ENCODE peak calls at places on chromosomes 1 and 21, in nine cellular contexts. One of them, this sample, is unnamed.

GRCh38 chr1:43272161-43272560 is 2.4 kb downstream of the TMEM125 start:
- DNase-seq in NCI-H1092 treated with DMSO at 0.1 percent for 48 hours: no peak
- DNase-seq in HS-5: no peak
- DNase-seq in prostate gland: no peak
- DNase-seq in pulmonary artery endothelial cell: no peak
- DNase-seq in NCI-H1694 treated with DMSO at 0.1 percent for 48 hours: no peak
- DNase-seq in CD4-positive, alpha-beta memory T cell: no peak
- DNase-seq in activated effector memory CD4-positive, alpha-beta T cell treated with anti-CD3 and anti-CD28 coated beads, Interleukin-2, amount 50 U/mL, for 16 hours: peak
- DNase-seq in NCI-H460: no peak
- DNase-seq in this sample: no peak

GRCh38 chr1:80218112-80218511 is 1211.6 kb upstream of the ADGRL4 start:
- DNase-seq in CD4-positive, alpha-beta memory T cell: no peak
- DNase-seq in NCI-H1694 treated with DMSO at 0.1 percent for 48 hours: peak
- DNase-seq in activated effector memory CD4-positive, alpha-beta T cell treated with anti-CD3 and anti-CD28 coated beads, Interleukin-2, amount 50 U/mL, for 16 hours: no peak
- DNase-seq in NCI-H460: peak
- DNase-seq in prostate gland: no peak
- DNase-seq in NCI-H1092 treated with DMSO at 0.1 percent for 48 hours: peak
- DNase-seq in pulmonary artery endothelial cell: peak
- DNase-seq in HS-5: peak
- DNase-seq in this sample: no peak

GRCh38 chr1:36134805-36135339 is 9.8 kb upstream of the COL8A2 start:
- DNase-seq in HS-5: no peak
- DNase-seq in NCI-H1694 treated with DMSO at 0.1 percent for 48 hours: no peak
- DNase-seq in prostate gland: no peak
- DNase-seq in pulmonary artery endothelial cell: no peak
- DNase-seq in CD4-positive, alpha-beta memory T cell: no peak
- DNase-seq in activated effector memory CD4-positive, alpha-beta T cell treated with anti-CD3 and anti-CD28 coated beads, Interleukin-2, amount 50 U/mL, for 16 hours: no peak
- DNase-seq in NCI-H460: no peak
- DNase-seq in NCI-H1092 treated with DMSO at 0.1 percent for 48 hours: peak
- DNase-seq in this sample: no peak

GRCh38 chr1:244011251-244011650 is 39.8 kb upstream of the ZBTB18 start:
- DNase-seq in pulmonary artery endothelial cell: peak
- DNase-seq in CD4-positive, alpha-beta memory T cell: no peak
- DNase-seq in NCI-H460: no peak
- DNase-seq in HS-5: no peak
- DNase-seq in activated effector memory CD4-positive, alpha-beta T cell treated with anti-CD3 and anti-CD28 coated beads, Interleukin-2, amount 50 U/mL, for 16 hours: no peak
- DNase-seq in NCI-H1092 treated with DMSO at 0.1 percent for 48 hours: no peak
- DNase-seq in NCI-H1694 treated with DMSO at 0.1 percent for 48 hours: peak
- DNase-seq in prostate gland: no peak
- DNase-seq in this sample: no peak

GRCh38 chr1:204712718-204713430 is 27.3 kb upstream of the LRRN2 start:
- DNase-seq in CD4-positive, alpha-beta memory T cell: no peak
- DNase-seq in NCI-H1092 treated with DMSO at 0.1 percent for 48 hours: no peak
- DNase-seq in HS-5: no peak
- DNase-seq in pulmonary artery endothelial cell: no peak
- DNase-seq in prostate gland: no peak
- DNase-seq in activated effector memory CD4-positive, alpha-beta T cell treated with anti-CD3 and anti-CD28 coated beads, Interleukin-2, amount 50 U/mL, for 16 hours: no peak
- DNase-seq in NCI-H460: no peak
- DNase-seq in NCI-H1694 treated with DMSO at 0.1 percent for 48 hours: peak
- DNase-seq in this sample: no peak

GRCh38 chr1:166874464-166874863 is 1.6 kb downstream of the TADA1 start:
- DNase-seq in HS-5: no peak
- DNase-seq in NCI-H460: no peak
- DNase-seq in NCI-H1092 treated with DMSO at 0.1 percent for 48 hours: no peak
- DNase-seq in activated effector memory CD4-positive, alpha-beta T cell treated with anti-CD3 and anti-CD28 coated beads, Interleukin-2, amount 50 U/mL, for 16 hours: no peak
- DNase-seq in NCI-H1694 treated with DMSO at 0.1 percent for 48 hours: no peak
- DNase-seq in pulmonary artery endothelial cell: no peak
- DNase-seq in CD4-positive, alpha-beta memory T cell: no peak
- DNase-seq in prostate gland: no peak
- DNase-seq in this sample: no peak

GRCh38 chr1:206586501-206587445 is 25.5 kb downstream of the EIF2D start:
- DNase-seq in HS-5: no peak
- DNase-seq in activated effector memory CD4-positive, alpha-beta T cell treated with anti-CD3 and anti-CD28 coated beads, Interleukin-2, amount 50 U/mL, for 16 hours: no peak
- DNase-seq in pulmonary artery endothelial cell: no peak
- DNase-seq in NCI-H1694 treated with DMSO at 0.1 percent for 48 hours: no peak
- DNase-seq in prostate gland: peak
- DNase-seq in CD4-positive, alpha-beta memory T cell: no peak
- DNase-seq in NCI-H460: no peak
- DNase-seq in NCI-H1092 treated with DMSO at 0.1 percent for 48 hours: no peak
- DNase-seq in this sample: no peak

GRCh38 chr1:179091691-179092165 is 9.9 kb downstream of the TOR3A start:
- DNase-seq in NCI-H1092 treated with DMSO at 0.1 percent for 48 hours: peak
- DNase-seq in prostate gland: peak
- DNase-seq in CD4-positive, alpha-beta memory T cell: no peak
- DNase-seq in NCI-H460: peak
- DNase-seq in pulmonary artery endothelial cell: no peak
- DNase-seq in activated effector memory CD4-positive, alpha-beta T cell treated with anti-CD3 and anti-CD28 coated beads, Interleukin-2, amount 50 U/mL, for 16 hours: no peak
- DNase-seq in NCI-H1694 treated with DMSO at 0.1 percent for 48 hours: no peak
- DNase-seq in HS-5: no peak
- DNase-seq in this sample: peak

GRCh38 chr21:28883931-28884330 is 108.7 kb downstream of the LTN1 start:
- DNase-seq in NCI-H460: no peak
- DNase-seq in HS-5: no peak
- DNase-seq in CD4-positive, alpha-beta memory T cell: no peak
- DNase-seq in NCI-H1092 treated with DMSO at 0.1 percent for 48 hours: no peak
- DNase-seq in prostate gland: no peak
- DNase-seq in NCI-H1694 treated with DMSO at 0.1 percent for 48 hours: no peak
- DNase-seq in pulmonary artery endothelial cell: no peak
- DNase-seq in activated effector memory CD4-positive, alpha-beta T cell treated with anti-CD3 and anti-CD28 coated beads, Interleukin-2, amount 50 U/mL, for 16 hours: no peak
- DNase-seq in this sample: no peak

GRCh38 chr1:56313560-56313959 is 265.8 kb downstream of the PLPP3 start:
- DNase-seq in activated effector memory CD4-positive, alpha-beta T cell treated with anti-CD3 and anti-CD28 coated beads, Interleukin-2, amount 50 U/mL, for 16 hours: no peak
- DNase-seq in NCI-H460: no peak
- DNase-seq in pulmonary artery endothelial cell: no peak
- DNase-seq in prostate gland: no peak
- DNase-seq in NCI-H1092 treated with DMSO at 0.1 percent for 48 hours: no peak
- DNase-seq in CD4-positive, alpha-beta memory T cell: no peak
- DNase-seq in HS-5: no peak
- DNase-seq in NCI-H1694 treated with DMSO at 0.1 percent for 48 hours: no peak
- DNase-seq in this sample: no peak

GRCh38 chr1:30596470-30596869 is 126.9 kb downstream of the MATN1 start:
- DNase-seq in prostate gland: no peak
- DNase-seq in NCI-H460: no peak
- DNase-seq in CD4-positive, alpha-beta memory T cell: no peak
- DNase-seq in HS-5: no peak
- DNase-seq in activated effector memory CD4-positive, alpha-beta T cell treated with anti-CD3 and anti-CD28 coated beads, Interleukin-2, amount 50 U/mL, for 16 hours: no peak
- DNase-seq in pulmonary artery endothelial cell: no peak
- DNase-seq in NCI-H1092 treated with DMSO at 0.1 percent for 48 hours: no peak
- DNase-seq in NCI-H1694 treated with DMSO at 0.1 percent for 48 hours: no peak
- DNase-seq in this sample: no peak

GRCh38 chr1:29655945-29656866 is 419.9 kb downstream of the PTPRU start:
- DNase-seq in NCI-H1694 treated with DMSO at 0.1 percent for 48 hours: peak
- DNase-seq in pulmonary artery endothelial cell: no peak
- DNase-seq in HS-5: no peak
- DNase-seq in CD4-positive, alpha-beta memory T cell: no peak
- DNase-seq in prostate gland: no peak
- DNase-seq in NCI-H1092 treated with DMSO at 0.1 percent for 48 hours: peak
- DNase-seq in activated effector memory CD4-positive, alpha-beta T cell treated with anti-CD3 and anti-CD28 coated beads, Interleukin-2, amount 50 U/mL, for 16 hours: no peak
- DNase-seq in NCI-H460: no peak
- DNase-seq in this sample: no peak

GRCh38 chr1:205228052-205228451 is 306 bp downstream of the TMCC2 start:
- DNase-seq in NCI-H1092 treated with DMSO at 0.1 percent for 48 hours: no peak
- DNase-seq in activated effector memory CD4-positive, alpha-beta T cell treated with anti-CD3 and anti-CD28 coated beads, Interleukin-2, amount 50 U/mL, for 16 hours: no peak
- DNase-seq in NCI-H460: no peak
- DNase-seq in pulmonary artery endothelial cell: no peak
- DNase-seq in CD4-positive, alpha-beta memory T cell: no peak
- DNase-seq in prostate gland: no peak
- DNase-seq in HS-5: no peak
- DNase-seq in NCI-H1694 treated with DMSO at 0.1 percent for 48 hours: no peak
- DNase-seq in this sample: no peak

GRCh38 chr1:235588916-235589515 is 60.6 kb downstream of the GNG4 start:
- DNase-seq in prostate gland: no peak
- DNase-seq in pulmonary artery endothelial cell: no peak
- DNase-seq in NCI-H1092 treated with DMSO at 0.1 percent for 48 hours: no peak
- DNase-seq in NCI-H460: no peak
- DNase-seq in CD4-positive, alpha-beta memory T cell: no peak
- DNase-seq in NCI-H1694 treated with DMSO at 0.1 percent for 48 hours: no peak
- DNase-seq in activated effector memory CD4-positive, alpha-beta T cell treated with anti-CD3 and anti-CD28 coated beads, Interleukin-2, amount 50 U/mL, for 16 hours: no peak
- DNase-seq in HS-5: no peak
- DNase-seq in this sample: no peak

GRCh38 chr1:246329900-246330299 is 177.2 kb downstream of the SMYD3 start:
- DNase-seq in activated effector memory CD4-positive, alpha-beta T cell treated with anti-CD3 and anti-CD28 coated beads, Interleukin-2, amount 50 U/mL, for 16 hours: no peak
- DNase-seq in prostate gland: no peak
- DNase-seq in CD4-positive, alpha-beta memory T cell: peak
- DNase-seq in NCI-H1092 treated with DMSO at 0.1 percent for 48 hours: no peak
- DNase-seq in NCI-H460: no peak
- DNase-seq in pulmonary artery endothelial cell: no peak
- DNase-seq in HS-5: no peak
- DNase-seq in NCI-H1694 treated with DMSO at 0.1 percent for 48 hours: no peak
- DNase-seq in this sample: no peak

GRCh38 chr1:61441723-61442262 is 283.1 kb downstream of the TM2D1 start:
- DNase-seq in NCI-H1694 treated with DMSO at 0.1 percent for 48 hours: no peak
- DNase-seq in pulmonary artery endothelial cell: no peak
- DNase-seq in activated effector memory CD4-positive, alpha-beta T cell treated with anti-CD3 and anti-CD28 coated beads, Interleukin-2, amount 50 U/mL, for 16 hours: no peak
- DNase-seq in prostate gland: no peak
- DNase-seq in CD4-positive, alpha-beta memory T cell: no peak
- DNase-seq in NCI-H460: peak
- DNase-seq in NCI-H1092 treated with DMSO at 0.1 percent for 48 hours: no peak
- DNase-seq in HS-5: no peak
- DNase-seq in this sample: no peak

GRCh38 chr1:156814571-156815260 is 1.9 kb downstream of the SH2D2A start:
- DNase-seq in NCI-H460: no peak
- DNase-seq in activated effector memory CD4-positive, alpha-beta T cell treated with anti-CD3 and anti-CD28 coated beads, Interleukin-2, amount 50 U/mL, for 16 hours: peak
- DNase-seq in CD4-positive, alpha-beta memory T cell: no peak
- DNase-seq in prostate gland: no peak
- DNase-seq in HS-5: no peak
- DNase-seq in NCI-H1694 treated with DMSO at 0.1 percent for 48 hours: no peak
- DNase-seq in pulmonary artery endothelial cell: no peak
- DNase-seq in NCI-H1092 treated with DMSO at 0.1 percent for 48 hours: no peak
- DNase-seq in this sample: no peak

GRCh38 chr1:109396971-109397370 is 747 bp downstream of the SORT1 start:
- DNase-seq in NCI-H1694 treated with DMSO at 0.1 percent for 48 hours: no peak
- DNase-seq in activated effector memory CD4-positive, alpha-beta T cell treated with anti-CD3 and anti-CD28 coated beads, Interleukin-2, amount 50 U/mL, for 16 hours: no peak
- DNase-seq in NCI-H460: no peak
- DNase-seq in CD4-positive, alpha-beta memory T cell: no peak
- DNase-seq in pulmonary artery endothelial cell: no peak
- DNase-seq in prostate gland: no peak
- DNase-seq in HS-5: no peak
- DNase-seq in NCI-H1092 treated with DMSO at 0.1 percent for 48 hours: peak
- DNase-seq in this sample: no peak

GRCh38 chr1:170694172-170694926 is 30.4 kb downstream of the PRRX1 start:
- DNase-seq in prostate gland: no peak
- DNase-seq in NCI-H1694 treated with DMSO at 0.1 percent for 48 hours: no peak
- DNase-seq in HS-5: no peak
- DNase-seq in NCI-H460: no peak
- DNase-seq in NCI-H1092 treated with DMSO at 0.1 percent for 48 hours: no peak
- DNase-seq in CD4-positive, alpha-beta memory T cell: no peak
- DNase-seq in pulmonary artery endothelial cell: no peak
- DNase-seq in activated effector memory CD4-positive, alpha-beta T cell treated with anti-CD3 and anti-CD28 coated beads, Interleukin-2, amount 50 U/mL, for 16 hours: no peak
- DNase-seq in this sample: no peak

GRCh38 chr1:48610628-48611542 is 138.9 kb upstream of the SPATA6 start:
- DNase-seq in prostate gland: peak
- DNase-seq in HS-5: no peak
- DNase-seq in NCI-H460: no peak
- DNase-seq in NCI-H1092 treated with DMSO at 0.1 percent for 48 hours: peak
- DNase-seq in activated effector memory CD4-positive, alpha-beta T cell treated with anti-CD3 and anti-CD28 coated beads, Interleukin-2, amount 50 U/mL, for 16 hours: no peak
- DNase-seq in CD4-positive, alpha-beta memory T cell: no peak
- DNase-seq in pulmonary artery endothelial cell: no peak
- DNase-seq in NCI-H1694 treated with DMSO at 0.1 percent for 48 hours: peak
- DNase-seq in this sample: peak

GRCh38 chr1:94299627-94300552 is 62.5 kb upstream of the ARHGAP29 start:
- DNase-seq in activated effector memory CD4-positive, alpha-beta T cell treated with anti-CD3 and anti-CD28 coated beads, Interleukin-2, amount 50 U/mL, for 16 hours: no peak
- DNase-seq in NCI-H1092 treated with DMSO at 0.1 percent for 48 hours: no peak
- DNase-seq in pulmonary artery endothelial cell: peak
- DNase-seq in CD4-positive, alpha-beta memory T cell: no peak
- DNase-seq in HS-5: peak
- DNase-seq in prostate gland: no peak
- DNase-seq in NCI-H1694 treated with DMSO at 0.1 percent for 48 hours: no peak
- DNase-seq in NCI-H460: peak
- DNase-seq in this sample: no peak

GRCh38 chr1:232276651-232277050 is 353.3 kb downstream of the SIPA1L2 start:
- DNase-seq in prostate gland: no peak
- DNase-seq in NCI-H1694 treated with DMSO at 0.1 percent for 48 hours: no peak
- DNase-seq in NCI-H460: no peak
- DNase-seq in pulmonary artery endothelial cell: no peak
- DNase-seq in activated effector memory CD4-positive, alpha-beta T cell treated with anti-CD3 and anti-CD28 coated beads, Interleukin-2, amount 50 U/mL, for 16 hours: no peak
- DNase-seq in CD4-positive, alpha-beta memory T cell: no peak
- DNase-seq in HS-5: no peak
- DNase-seq in NCI-H1092 treated with DMSO at 0.1 percent for 48 hours: no peak
- DNase-seq in this sample: no peak

GRCh38 chr1:33342041-33342723 is 21.3 kb upstream of the A3GALT2 start:
- DNase-seq in NCI-H1092 treated with DMSO at 0.1 percent for 48 hours: peak
- DNase-seq in NCI-H460: peak
- DNase-seq in HS-5: peak
- DNase-seq in pulmonary artery endothelial cell: peak
- DNase-seq in prostate gland: peak
- DNase-seq in activated effector memory CD4-positive, alpha-beta T cell treated with anti-CD3 and anti-CD28 coated beads, Interleukin-2, amount 50 U/mL, for 16 hours: no peak
- DNase-seq in CD4-positive, alpha-beta memory T cell: no peak
- DNase-seq in NCI-H1694 treated with DMSO at 0.1 percent for 48 hours: peak
- DNase-seq in this sample: no peak

GRCh38 chr1:221768444-221769066 is 26.7 kb upstream of the DUSP10 start:
- DNase-seq in pulmonary artery endothelial cell: no peak
- DNase-seq in NCI-H1694 treated with DMSO at 0.1 percent for 48 hours: no peak
- DNase-seq in activated effector memory CD4-positive, alpha-beta T cell treated with anti-CD3 and anti-CD28 coated beads, Interleukin-2, amount 50 U/mL, for 16 hours: no peak
- DNase-seq in CD4-positive, alpha-beta memory T cell: no peak
- DNase-seq in NCI-H460: no peak
- DNase-seq in HS-5: no peak
- DNase-seq in NCI-H1092 treated with DMSO at 0.1 percent for 48 hours: no peak
- DNase-seq in prostate gland: no peak
- DNase-seq in this sample: no peak

GRCh38 chr1:216812966-216813365 is 89.7 kb upstream of the ESRRG start:
- DNase-seq in HS-5: peak
- DNase-seq in CD4-positive, alpha-beta memory T cell: no peak
- DNase-seq in NCI-H1092 treated with DMSO at 0.1 percent for 48 hours: no peak
- DNase-seq in pulmonary artery endothelial cell: no peak
- DNase-seq in NCI-H460: no peak
- DNase-seq in prostate gland: no peak
- DNase-seq in activated effector memory CD4-positive, alpha-beta T cell treated with anti-CD3 and anti-CD28 coated beads, Interleukin-2, amount 50 U/mL, for 16 hours: no peak
- DNase-seq in NCI-H1694 treated with DMSO at 0.1 percent for 48 hours: no peak
- DNase-seq in this sample: no peak

This sample was measured in cerebellum.